ENCODE peak calls at places on chromosomes 7 and 10, in six cellular contexts. R is IMR-90, S is body of pancreas, F is GM12865, U is GM13977, I is cardiac muscle cell. V is an unnamed sample.

GRCh38 chr7:47478017-47478344 is 103.9 kb downstream of the TNS3 start:
- DNase-seq in R (peak), S (peak), F (no peak), U (no peak), I (peak), V (no peak)

GRCh38 chr7:151632750-151633515 is 113.2 kb upstream of the RHEB start:
- DNase-seq in R (peak), S (peak), F (peak), U (peak), I (peak), V (peak)

GRCh38 chr10:120221873-120222485 is 235.0 kb upstream of the PLPP4 start:
- DNase-seq in R (no peak), S (peak), F (peak), U (peak), I (peak), V (peak)

GRCh38 chr7:24503511-24503910 is 69.7 kb upstream of the PALS2 start:
- DNase-seq in R (no peak), S (no peak), F (no peak), U (no peak), I (no peak), V (no peak)

GRCh38 chr7:28804990-28805389 is 153.1 kb downstream of the TRIL start:
- DNase-seq in R (peak), S (no peak), F (no peak), U (no peak), I (peak), V (no peak)

GRCh38 chr7:50591480-50592438 is 26.6 kb upstream of the DDC start:
- DNase-seq in R (no peak), S (no peak), F (no peak), U (no peak), I (no peak), V (no peak)

GRCh38 chr7:116687801-116688201 is 15.8 kb downstream of the MET start:
- DNase-seq in R (peak), S (no peak), F (no peak), U (no peak), I (peak), V (no peak)

GRCh38 chr7:43823941-43824340 is 45.4 kb downstream of the MRPS24 start:
- DNase-seq in R (no peak), S (no peak), F (no peak), U (no peak), I (no peak), V (no peak)

GRCh38 chr7:51882412-51882811 is 565.8 kb upstream of the COBL start:
- DNase-seq in R (no peak), S (no peak), F (no peak), U (no peak), I (no peak), V (no peak)

GRCh38 chr10:60998932-60999331 is 54.9 kb upstream of the RHOBTB1 start:
- DNase-seq in R (no peak), S (no peak), F (no peak), U (no peak), I (no peak), V (no peak)

GRCh38 chr7:93715234-93715633 is 140.7 kb upstream of the CALCR start:
- DNase-seq in R (peak), S (peak), F (peak), U (no peak), I (peak), V (peak)

GRCh38 chr7:103640031-103640779 is 194.2 kb upstream of the SLC26A5 start:
- DNase-seq in R (peak), S (no peak), F (no peak), U (no peak), I (peak), V (no peak)

GRCh38 chr10:128060341-128060851 is 65.8 kb downstream of the MKI67 start:
- DNase-seq in R (no peak), S (no peak), F (no peak), U (no peak), I (no peak), V (no peak)

GRCh38 chr7:130910949-130911944 is 177.2 kb upstream of the KLF14 start:
- DNase-seq in R (peak), S (no peak), F (no peak), U (no peak), I (peak), V (no peak)

GRCh38 chr10:110456046-110456445 is 41.7 kb upstream of the DUSP5 start:
- DNase-seq in R (no peak), S (no peak), F (no peak), U (no peak), I (no peak), V (no peak)

GRCh38 chr10:91251430-91252056 is 31.1 kb downstream of the PCGF5 start:
- DNase-seq in R (peak), S (peak), F (peak), U (peak), I (peak), V (peak)

GRCh38 chr7:27377988-27378387 is 135.4 kb downstream of the EVX1 start:
- DNase-seq in R (no peak), S (no peak), F (no peak), U (no peak), I (no peak), V (no peak)

GRCh38 chr7:5528071-5528814 is 104.6 kb upstream of the TNRC18 start:
- DNase-seq in R (peak), S (no peak), F (peak), U (no peak), I (peak), V (no peak)

GRCh38 chr10:132066186-132066585 is 440 bp downstream of the JAKMIP3 start:
- DNase-seq in R (no peak), S (no peak), F (no peak), U (no peak), I (peak), V (no peak)

GRCh38 chr7:23918856-23919255 is 208.8 kb downstream of the STK31 start:
- DNase-seq in R (no peak), S (no peak), F (no peak), U (no peak), I (peak), V (no peak)

GRCh38 chr7:66281678-66282593 is 76.8 kb downstream of the TPST1 start:
- DNase-seq in R (peak), S (peak), F (no peak), U (no peak), I (peak), V (no peak)

GRCh38 chr10:61900829-61901783 is at the start of gene ARID5B:
- DNase-seq in R (peak), S (peak), F (peak), U (peak), I (peak), V (peak)

GRCh38 chr7:70134029-70134445 is 535.8 kb downstream of the AUTS2 start:
- DNase-seq in R (no peak), S (no peak), F (no peak), U (no peak), I (peak), V (no peak)

DNA sequence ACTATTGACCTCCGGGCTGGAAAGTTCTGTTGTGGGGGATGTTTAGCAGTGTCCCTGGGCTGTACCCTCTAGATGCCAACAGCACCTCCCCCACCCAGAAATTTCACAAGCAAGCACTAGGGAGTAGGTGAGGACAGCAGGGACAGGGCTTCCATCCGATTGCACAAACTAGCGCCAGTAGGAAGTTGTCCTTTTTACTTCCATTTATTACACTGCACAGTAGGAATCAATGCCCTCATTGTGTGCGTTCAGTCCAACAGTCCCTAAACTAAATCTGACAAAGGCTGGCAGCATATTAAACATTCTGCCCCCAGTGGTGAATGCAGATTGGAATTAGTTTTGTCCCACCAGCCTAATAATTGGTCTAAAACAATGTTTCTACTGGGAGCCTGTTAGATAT is 6.4 kb upstream of the SOSTDC1 start:
- DNase-seq in R (no peak), S (no peak), F (no peak), U (no peak), I (no peak), V (no peak)
- TF ChIP-seq CTCF in R (no peak), S (no peak), F (no peak), U (no peak), I (no peak), V (no peak)

GRCh38 chr10:133337079-133337725 is 506 bp upstream of the CALY start:
- DNase-seq in R (no peak), S (no peak), F (no peak), U (no peak), I (no peak), V (no peak)

GRCh38 chr10:133334495-133335237 is 2.0 kb downstream of the CALY start:
- DNase-seq in R (no peak), S (no peak), F (no peak), U (no peak), I (peak), V (no peak)

GRCh38 chr10:133332936-133333699 is 3.6 kb downstream of the CALY start:
- DNase-seq in R (no peak), S (no peak), F (no peak), U (no peak), I (no peak), V (no peak)

GRCh38 chr10:133336131-133337078 is at the start of gene CALY:
- DNase-seq in R (no peak), S (peak), F (peak), U (peak), I (no peak), V (peak)

GRCh38 chr10:133335238-133336122 is 1.2 kb downstream of the CALY start:
- DNase-seq in R (peak), S (peak), F (peak), U (peak), I (peak), V (peak)
- TF ChIP-seq CTCF in R (no peak), S (no peak), F (no peak), U (no peak), I (no peak), V (no peak)

DNA sequence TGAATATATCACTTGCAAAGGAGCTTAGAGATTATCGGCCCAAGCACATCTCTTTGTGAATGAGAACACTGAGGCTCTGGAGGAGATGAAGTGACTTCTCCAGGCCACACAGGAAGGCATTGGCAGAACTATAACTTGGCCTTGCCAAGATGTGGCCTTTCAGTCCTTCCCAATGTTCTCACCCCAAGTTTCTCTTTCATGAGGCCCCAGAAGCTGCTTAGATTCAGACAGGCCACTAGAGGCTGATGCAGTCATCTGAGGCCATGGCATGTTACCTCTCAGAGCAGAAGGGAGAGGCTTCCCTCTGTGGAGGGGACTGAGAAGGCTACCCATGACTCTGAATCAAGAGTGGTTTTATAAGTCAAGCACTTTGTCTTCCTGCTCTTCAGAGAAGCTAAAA is 1003.7 kb downstream of the LRMDA start:
- DNase-seq in R (no peak), S (no peak), F (no peak), U (no peak), I (no peak), V (no peak)
- TF ChIP-seq CTCF in R (no peak), S (no peak), F (no peak), U (no peak), I (no peak), V (no peak)

GRCh38 chr10:32713560-32713959 is 244.5 kb downstream of the ITGB1 start:
- DNase-seq in R (no peak), S (no peak), F (no peak), U (no peak), I (no peak), V (no peak)
- TF ChIP-seq CTCF in R (peak), S (no peak), F (no peak), U (no peak), I (no peak), V (no peak)

V was measured in endothelial cell.